ENCODE peak calls at places on chromosomes 12 and 14, in six cellular contexts. G is keratinocyte; E is breast epithelium; M is AG04450; D is RWPE1; R is CD8-positive, alpha-beta memory T cell. X is an unnamed sample.

GRCh38 chr12:75390899-75391538 is at the start of gene GLIPR1L2:
- DNase-seq in G (peak; percentile 67), E (peak; percentile 91), M (peak; percentile 92), D (peak; percentile 95), R (peak; percentile 83), X (peak; percentile 90)

GRCh38 chr14:30620178-30620577 is 1.9 kb upstream of the SCFD1 start:
- DNase-seq in G (no peak), E (no peak), M (no peak), D (peak; percentile 30), R (no peak), X (no peak)

GRCh38 chr14:55272415-55272786 is 1.2 kb downstream of the FBXO34 start:
- DNase-seq in G (no peak), E (no peak), M (no peak), D (no peak), R (no peak), X (no peak)

GRCh38 chr12:46664771-46665287 is 161.0 kb downstream of the SLC38A4 start:
- DNase-seq in G (no peak), E (no peak), M (peak; percentile 83), D (peak; percentile 94), R (no peak), X (no peak)

GRCh38 chr12:68245071-68246021 is 8.1 kb downstream of the IL22 start:
- DNase-seq in G (no peak), E (no peak), M (no peak), D (no peak), R (no peak), X (no peak)

GRCh38 chr14:50364792-50365191 is 31.9 kb downstream of the CDKL1 start:
- DNase-seq in G (no peak), E (no peak), M (no peak), D (peak; percentile 43), R (no peak), X (no peak)

GRCh38 chr12:108551556-108551955 is 9.4 kb downstream of the SART3 start:
- DNase-seq in G (no peak), E (no peak), M (no peak), D (no peak), R (no peak), X (no peak)

GRCh38 chr12:31974673-31975072 is 15.5 kb downstream of the RESF1 start:
- DNase-seq in G (no peak), E (no peak), M (no peak), D (no peak), R (no peak), X (no peak)

GRCh38 chr14:102729268-102729667 is 48.0 kb upstream of the TRAF3 start:
- DNase-seq in G (no peak), E (no peak), M (no peak), D (no peak), R (no peak), X (no peak)

GRCh38 chr12:86148612-86149011 is 107.6 kb downstream of the MGAT4C start:
- DNase-seq in G (no peak), E (no peak), M (no peak), D (no peak), R (no peak), X (no peak)

GRCh38 chr12:1634590-1635191 is 5.7 kb downstream of the WNT5B start:
- DNase-seq in G (no peak), E (peak; percentile 75), M (peak; percentile 49), D (peak; percentile 62), R (peak; percentile 31), X (peak; percentile 79)

GRCh38 chr12:104704224-104704623 is 247.5 kb downstream of the CHST11 start:
- DNase-seq in G (no peak), E (no peak), M (no peak), D (no peak), R (no peak), X (no peak)

GRCh38 chr14:93008381-93008780 is 85.4 kb downstream of the CHGA start:
- DNase-seq in G (no peak), E (no peak), M (no peak), D (no peak), R (no peak), X (peak; percentile 60)

GRCh38 chr12:10205251-10205807 is 7.3 kb upstream of the GABARAPL1 start:
- DNase-seq in G (peak; percentile 70), E (no peak), M (no peak), D (peak; percentile 60), R (no peak), X (no peak)

GRCh38 chr12:5779401-5779800 is 165.7 kb downstream of the ANO2 start:
- DNase-seq in G (no peak), E (no peak), M (no peak), D (no peak), R (no peak), X (no peak)

GRCh38 chr14:105577339-105577861 is 51.0 kb downstream of the TMEM121 start:
- DNase-seq in G (no peak), E (peak; percentile 19), M (no peak), D (no peak), R (no peak), X (no peak)
- H3K27ac ChIP-seq in G (no peak overlapping the region), E (no peak overlapping the region), M (no peak overlapping the region), D (no peak overlapping the region), R (no peak overlapping the region), X (no peak overlapping the region)

DNA sequence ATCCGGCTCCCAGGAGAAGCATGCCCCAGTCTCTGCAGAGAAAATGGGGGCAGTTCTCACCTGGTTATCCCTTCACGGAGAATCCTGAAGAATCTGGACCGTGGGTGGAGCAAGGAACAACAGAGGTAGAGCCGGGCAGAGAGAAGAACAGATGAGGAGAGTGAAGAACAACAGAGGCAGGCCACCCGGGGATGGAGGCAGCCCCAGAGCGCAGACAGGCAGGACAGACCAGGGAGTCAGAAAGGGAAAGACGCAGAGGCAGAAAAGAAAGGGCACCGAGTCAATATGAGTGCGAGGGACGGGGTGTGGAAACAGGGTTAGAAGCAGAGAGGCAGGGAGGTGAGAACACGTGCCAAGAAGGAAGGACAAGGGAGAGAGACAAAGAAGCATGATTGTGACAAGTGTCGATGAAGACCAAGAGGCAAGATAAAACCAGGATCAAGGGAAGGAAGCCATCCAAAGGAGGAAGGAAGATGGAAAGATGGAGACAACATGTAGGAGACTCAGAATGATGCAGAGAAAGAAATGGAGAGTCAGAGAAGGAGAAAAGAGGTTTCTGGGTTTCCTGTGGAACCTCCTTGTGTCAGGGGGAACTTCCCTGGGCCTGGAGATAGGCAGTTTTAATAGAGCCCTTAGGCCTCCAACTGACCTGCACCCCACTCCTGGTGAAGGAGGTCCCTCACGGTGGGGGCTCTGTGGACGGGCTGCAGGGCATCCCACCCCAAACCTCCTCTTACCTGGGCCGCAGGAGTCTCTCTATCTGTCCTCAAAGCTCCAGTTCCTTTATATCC is at the start of gene MYH6:
- DNase-seq in G (no peak), E (no peak), M (no peak), D (no peak), R (no peak), X (no peak)
- H3K27ac ChIP-seq in G (no peak within 1 kb of the TSS), E (no peak within 1 kb of the TSS), M (no peak within 1 kb of the TSS), D (no peak within 1 kb of the TSS), R (no peak within 1 kb of the TSS), X (no peak within 1 kb of the TSS)

GRCh38 chr14:105980224-105980623 is 453.8 kb downstream of the TMEM121 start:
- DNase-seq in G (no peak), E (no peak), M (no peak), D (no peak), R (no peak), X (no peak)
- H3K27ac ChIP-seq in G (no peak overlapping the region), E (no peak overlapping the region), M (no peak overlapping the region), D (no peak overlapping the region), R (no peak overlapping the region), X (no peak overlapping the region)

GRCh38 chr12:4274396-4274959 is 916 bp downstream of the CCND2 start:
- DNase-seq in G (no peak), E (no peak), M (no peak), D (peak; percentile 27), R (peak; percentile 36), X (no peak)

GRCh38 chr12:4274960-4275868 is 1.7 kb downstream of the CCND2 start:
- DNase-seq in G (no peak), E (no peak), M (no peak), D (peak; percentile 21), R (peak; percentile 29), X (no peak)

GRCh38 chr12:4272976-4273650 is 449 bp upstream of the CCND2 start:
- DNase-seq in G (no peak), E (no peak), M (no peak), D (no peak), R (no peak), X (no peak)

GRCh38 chr12:4272014-4272975 is 1.3 kb upstream of the CCND2 start:
- DNase-seq in G (peak; percentile 68), E (no peak), M (no peak), D (peak; percentile 84), R (peak; percentile 85), X (no peak)

GRCh38 chr12:4273651-4274395 is at the start of gene CCND2:
- DNase-seq in G (peak; percentile 74), E (no peak), M (no peak), D (peak; percentile 91), R (peak; percentile 61), X (peak; percentile 39)
- H3K27ac ChIP-seq in G (peak within 1 kb of the TSS; percentile 93), E (peak within 1 kb of the TSS; percentile 92), M (no peak within 1 kb of the TSS), D (peak within 1 kb of the TSS; percentile 61), R (peak within 1 kb of the TSS; percentile 94), X (peak within 1 kb of the TSS; percentile 58)

X was measured in substantia nigra.